ENCODE peak calls at places on chromosomes 2 and 18, in nine cellular contexts. U is NT2/D1; P is cardiac muscle cell; G is adipocyte; T is MM.1S; Z is aorta; N is effector memory CD4-positive, alpha-beta T cell; W is fibroblast of lung; F is CD4-positive, CD25-positive, alpha-beta regulatory T cell. Y is an unnamed sample. For H3K9me3, the result is how much of the 10 kb centered on the place peaks cover.

GRCh38 chr18:9701604-9702324 is 6.3 kb upstream of the RAB31 start:
- DNase-seq in U (no peak), P (no peak), G (no peak), T (no peak), Z (no peak), N (no peak), W (no peak), F (no peak), Y (no peak)

GRCh38 chr2:234714711-234715110 is 217.8 kb upstream of the ARL4C start:
- DNase-seq in U (no peak), P (no peak), G (no peak), T (no peak), Z (no peak), N (no peak), W (no peak), F (no peak), Y (no peak)

GRCh38 chr2:26780203-26780760 is 5.6 kb upstream of the CENPA start:
- DNase-seq in U (no peak), P (no peak), G (no peak), T (no peak), Z (no peak), N (no peak), W (no peak), F (no peak), Y (no peak)

GRCh38 chr18:55779711-55780590 is 192.0 kb upstream of the TCF4 start:
- DNase-seq in U (no peak), P (peak), G (peak), T (no peak), Z (peak), N (no peak), W (peak), F (no peak), Y (no peak)

GRCh38 chr2:28234807-28235206 is 157.9 kb upstream of the FOSL2 start:
- DNase-seq in U (no peak), P (no peak), G (no peak), T (no peak), Z (no peak), N (no peak), W (no peak), F (no peak), Y (no peak)

GRCh38 chr2:29531626-29532025 is 389.8 kb downstream of the ALK start:
- DNase-seq in U (no peak), P (no peak), G (no peak), T (no peak), Z (no peak), N (no peak), W (no peak), F (no peak), Y (no peak)

GRCh38 chr2:157172239-157172638 is 85.3 kb upstream of the GALNT5 start:
- DNase-seq in U (no peak), P (no peak), G (no peak), T (no peak), Z (no peak), N (no peak), W (peak), F (no peak), Y (no peak)

GRCh38 chr2:19098467-19099160 is 259.8 kb downstream of the OSR1 start:
- DNase-seq in U (no peak), P (no peak), G (no peak), T (no peak), Z (no peak), N (no peak), W (peak), F (no peak), Y (no peak)

GRCh38 chr2:23788100-23788499 is 138.8 kb downstream of the ATAD2B start:
- DNase-seq in U (no peak), P (no peak), G (no peak), T (no peak), Z (no peak), N (no peak), W (no peak), F (no peak), Y (no peak)

GRCh38 chr2:62895632-62896009 is 155.0 kb upstream of the OTX1 start:
- DNase-seq in U (no peak), P (no peak), G (peak), T (no peak), Z (no peak), N (no peak), W (no peak), F (no peak), Y (no peak)

GRCh38 chr2:64661770-64662169 is 8.1 kb upstream of the SERTAD2 start:
- DNase-seq in U (no peak), P (no peak), G (no peak), T (no peak), Z (no peak), N (no peak), W (no peak), F (no peak), Y (no peak)

GRCh38 chr2:85457877-85458316 is 39.4 kb downstream of the SH2D6 start:
- DNase-seq in U (no peak), P (no peak), G (no peak), T (no peak), Z (no peak), N (no peak), W (peak), F (no peak), Y (no peak)

GRCh38 chr2:151198646-151199045 is 63.0 kb downstream of the RBM43 start:
- DNase-seq in U (no peak), P (no peak), G (no peak), T (no peak), Z (no peak), N (no peak), W (peak), F (no peak), Y (no peak)
- H3K9me3 ChIP-seq in U (under half), P (under half), G (under half), T (under half), Z (under half), N (under half), W (under half), F (under half), Y (under half)

DNA sequence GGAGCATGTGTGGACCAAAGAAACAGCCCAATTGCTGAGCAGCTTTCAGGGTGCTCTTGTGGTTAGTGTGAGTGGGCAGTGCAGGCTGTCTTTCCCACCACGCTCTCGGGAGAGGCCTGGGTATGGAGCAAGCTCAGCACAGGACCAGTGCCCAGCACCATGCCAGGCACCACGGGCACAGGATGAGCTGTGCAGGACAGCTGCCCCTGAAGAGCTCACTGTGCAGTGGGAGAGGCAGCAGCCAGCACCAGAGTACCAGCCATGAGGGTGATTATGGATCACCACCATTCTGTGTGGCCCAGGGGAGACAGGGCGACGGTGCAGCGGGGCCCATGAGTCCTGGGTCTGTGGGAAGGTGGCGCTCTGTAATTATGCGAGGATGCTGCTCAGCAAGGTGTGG is 29.7 kb upstream of the FAHD2A start:
- DNase-seq in U (no peak), P (no peak), G (no peak), T (no peak), Z (peak), N (no peak), W (no peak), F (no peak), Y (no peak)
- H3K9me3 ChIP-seq in U (under half), P (under half), G (under half), T (under half), Z (under half), N (under half), W (under half), F (under half), Y (under half)

DNA sequence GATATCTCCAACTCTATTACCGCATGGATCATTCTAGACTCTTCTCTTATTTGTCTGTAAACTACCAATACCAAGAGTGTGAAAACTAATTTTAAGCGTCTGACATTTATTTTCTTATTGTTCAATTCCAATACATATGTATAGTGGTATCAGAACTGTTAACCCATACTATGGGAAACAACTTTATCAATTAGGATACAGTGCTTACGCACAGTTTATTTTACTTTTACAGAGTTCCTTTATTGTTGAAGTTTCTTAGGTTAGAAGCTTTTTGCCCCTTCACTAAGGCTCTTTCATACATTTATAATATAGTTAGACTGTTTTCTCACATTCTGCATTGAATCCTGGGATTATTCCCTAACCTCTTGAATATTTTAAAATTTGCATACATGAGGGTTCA is 198.8 kb upstream of the RGPD4 start:
- DNase-seq in U (no peak), P (no peak), G (no peak), T (no peak), Z (no peak), N (no peak), W (no peak), F (no peak), Y (no peak)
- H3K9me3 ChIP-seq in U (under half), P (under half), G (under half), T (under half), Z (under half), N (under half), W (under half), F (under half), Y (under half)

DNA sequence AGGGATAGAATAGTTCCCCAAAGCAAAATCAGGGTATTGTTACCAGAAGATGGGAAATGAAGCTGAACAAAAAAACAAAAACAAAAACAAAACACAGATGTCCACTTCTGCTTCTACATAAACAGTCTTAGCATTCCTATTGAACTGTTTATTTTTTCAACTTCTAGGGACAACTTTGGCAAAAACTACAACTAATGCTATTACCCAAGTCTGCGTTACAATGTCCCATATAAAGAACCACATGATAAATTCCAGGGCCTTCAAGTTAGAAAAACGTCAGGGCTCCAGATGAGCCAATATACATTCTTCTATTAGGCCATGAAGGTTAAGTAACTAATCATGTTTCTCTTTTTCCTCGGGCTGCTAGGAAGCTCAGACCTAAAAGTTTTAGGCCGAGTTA is 16.9 kb downstream of the PID1 start:
- DNase-seq in U (no peak), P (no peak), G (no peak), T (no peak), Z (no peak), N (no peak), W (no peak), F (no peak), Y (no peak)
- H3K9me3 ChIP-seq in U (under half), P (under half), G (under half), T (under half), Z (under half), N (under half), W (under half), F (under half), Y (under half)